ENCODE peak calls at places on chromosome 18, in six cellular contexts. N, S, M, E, Y and F are unnamed samples.

GRCh38 chr18:48197819-48198218 is 211.4 kb downstream of the ZBTB7C start:
- DNase-seq in N (no peak), S (no peak), M (no peak), E (no peak), Y (no peak), F (no peak)

GRCh38 chr18:26405190-26405781 is 143.1 kb downstream of the KCTD1 start:
- DNase-seq in N (peak), S (peak), M (peak), E (peak), Y (peak), F (no peak)

GRCh38 chr18:58205087-58205779 is 161.2 kb downstream of the NEDD4L start:
- DNase-seq in N (no peak), S (peak), M (no peak), E (peak), Y (peak), F (peak)

GRCh38 chr18:3966985-3967856 is 487.9 kb downstream of the DLGAP1 start:
- DNase-seq in N (no peak), S (no peak), M (peak), E (peak), Y (peak), F (no peak)

GRCh38 chr18:49814147-49814499 is 790 bp upstream of the ACAA2 start:
- DNase-seq in N (peak), S (peak), M (peak), E (peak), Y (peak), F (no peak)

GRCh38 chr18:11885278-11885991 is 22.7 kb downstream of the MPPE1 start:
- DNase-seq in N (peak), S (no peak), M (no peak), E (no peak), Y (no peak), F (peak)

GRCh38 chr18:68438983-68439382 is 275.9 kb downstream of the TMX3 start:
- DNase-seq in N (no peak), S (peak), M (no peak), E (peak), Y (no peak), F (no peak)

GRCh38 chr18:79515331-79515730 is 119.6 kb downstream of the NFATC1 start:
- DNase-seq in N (no peak), S (no peak), M (peak), E (no peak), Y (no peak), F (peak)

GRCh38 chr18:26747131-26747475 is 118.4 kb downstream of the AQP4 start:
- DNase-seq in N (no peak), S (no peak), M (no peak), E (no peak), Y (peak), F (no peak)

GRCh38 chr18:58396966-58397365 is 231.9 kb downstream of the ALPK2 start:
- DNase-seq in N (no peak), S (no peak), M (no peak), E (no peak), Y (no peak), F (no peak)

GRCh38 chr18:62179213-62179612 is 7.6 kb downstream of the PIGN start:
- DNase-seq in N (no peak), S (no peak), M (no peak), E (no peak), Y (no peak), F (no peak)